ENCODE peak calls at places on chromosomes 11 and 22, in five cellular contexts. S is sigmoid colon, W is H1, I is stomach, C is SK-N-SH. K is an unnamed sample.

GRCh38 chr22:29524440-29525191 is 28.9 kb downstream of the THOC5 start:
- DNase-seq in S (no peak), W (peak), I (peak), C (peak), K (no peak)

GRCh38 chr11:1776331-1776851 is 12.7 kb upstream of the CTSD start:
- DNase-seq in S (peak), W (no peak), I (no peak), C (no peak), K (peak)

GRCh38 chr11:17724020-17724908 is 4.9 kb downstream of the MYOD1 start:
- DNase-seq in S (no peak), W (no peak), I (no peak), C (no peak), K (no peak)

GRCh38 chr22:29016067-29016938 is 45.3 kb downstream of the C22orf31 start:
- DNase-seq in S (no peak), W (no peak), I (no peak), C (no peak), K (no peak)

GRCh38 chr11:19320764-19321163 is 80.0 kb upstream of the E2F8 start:
- DNase-seq in S (no peak), W (no peak), I (no peak), C (no peak), K (no peak)

GRCh38 chr22:21707677-21708076 is 27.9 kb downstream of the YPEL1 start:
- DNase-seq in S (no peak), W (no peak), I (no peak), C (peak), K (no peak)

GRCh38 chr11:125108469-125108868 is 3.0 kb downstream of the TMEM218 start:
- DNase-seq in S (no peak), W (no peak), I (no peak), C (no peak), K (no peak)

GRCh38 chr22:47133263-47133662 is 370.8 kb downstream of the TBC1D22A start:
- DNase-seq in S (no peak), W (no peak), I (no peak), C (no peak), K (no peak)

GRCh38 chr11:125435461-125436238 is 60.4 kb downstream of the FEZ1 start:
- DNase-seq in S (no peak), W (no peak), I (no peak), C (no peak), K (no peak)

GRCh38 chr22:42680648-42681047 is 31.5 kb upstream of the CYB5R3 start:
- DNase-seq in S (no peak), W (no peak), I (no peak), C (no peak), K (no peak)
- TF ChIP-seq POLR2AphosphoS5 in S (peak), W (no peak), I (no peak), C (peak), K (no peak)

GRCh38 chr22:32636884-32637283 is 162.3 kb downstream of the FBXO7 start:
- DNase-seq in S (no peak), W (no peak), I (no peak), C (no peak), K (no peak)
- TF ChIP-seq CTCF in S (no peak), W (no peak), I (no peak), C (no peak), K (no peak)

GRCh38 chr22:44723801-44724200 is 21.8 kb downstream of the PRR5 start:
- DNase-seq in S (no peak), W (no peak), I (no peak), C (peak), K (no peak)

GRCh38 chr22:44722611-44723010 is 20.6 kb downstream of the PRR5 start:
- DNase-seq in S (no peak), W (no peak), I (no peak), C (peak), K (no peak)

GRCh38 chr22:44721206-44721605 is 19.2 kb downstream of the PRR5 start:
- DNase-seq in S (no peak), W (no peak), I (no peak), C (no peak), K (no peak)

GRCh38 chr22:44718418-44718817 is 16.4 kb downstream of the PRR5 start:
- DNase-seq in S (no peak), W (no peak), I (no peak), C (no peak), K (no peak)

GRCh38 chr22:44719586-44720368 is 17.8 kb downstream of the PRR5 start:
- DNase-seq in S (no peak), W (no peak), I (peak), C (peak), K (no peak)
- TF ChIP-seq POLR2AphosphoS5 in S (no peak), W (no peak), I (no peak), C (no peak), K (no peak)

GRCh38 chr11:121741954-121742361 is 289.2 kb upstream of the SORL1-AS1 start:
- DNase-seq in S (peak), W (no peak), I (no peak), C (peak), K (peak)
- TF ChIP-seq CTCF in S (no peak), W (no peak), I (no peak), C (no peak), K (no peak)

GRCh38 chr11:13668102-13668956 is at the start of gene FAR1:
- DNase-seq in S (peak), W (peak), I (peak), C (peak), K (peak)
- TF ChIP-seq POLR2AphosphoS5 in S (peak), W (no peak), I (peak), C (peak), K (no peak)

GRCh38 chr11:130773436-130773835 is 142.8 kb downstream of the SNX19 start:
- DNase-seq in S (no peak), W (no peak), I (no peak), C (no peak), K (no peak)

GRCh38 chr11:130771708-130772107 is 144.6 kb downstream of the SNX19 start:
- DNase-seq in S (no peak), W (no peak), I (no peak), C (no peak), K (no peak)

GRCh38 chr11:130766650-130767297 is 149.5 kb downstream of the SNX19 start:
- DNase-seq in S (no peak), W (no peak), I (no peak), C (no peak), K (no peak)

GRCh38 chr11:130772266-130773227 is 143.7 kb downstream of the SNX19 start:
- DNase-seq in S (no peak), W (no peak), I (peak), C (no peak), K (no peak)

DNA sequence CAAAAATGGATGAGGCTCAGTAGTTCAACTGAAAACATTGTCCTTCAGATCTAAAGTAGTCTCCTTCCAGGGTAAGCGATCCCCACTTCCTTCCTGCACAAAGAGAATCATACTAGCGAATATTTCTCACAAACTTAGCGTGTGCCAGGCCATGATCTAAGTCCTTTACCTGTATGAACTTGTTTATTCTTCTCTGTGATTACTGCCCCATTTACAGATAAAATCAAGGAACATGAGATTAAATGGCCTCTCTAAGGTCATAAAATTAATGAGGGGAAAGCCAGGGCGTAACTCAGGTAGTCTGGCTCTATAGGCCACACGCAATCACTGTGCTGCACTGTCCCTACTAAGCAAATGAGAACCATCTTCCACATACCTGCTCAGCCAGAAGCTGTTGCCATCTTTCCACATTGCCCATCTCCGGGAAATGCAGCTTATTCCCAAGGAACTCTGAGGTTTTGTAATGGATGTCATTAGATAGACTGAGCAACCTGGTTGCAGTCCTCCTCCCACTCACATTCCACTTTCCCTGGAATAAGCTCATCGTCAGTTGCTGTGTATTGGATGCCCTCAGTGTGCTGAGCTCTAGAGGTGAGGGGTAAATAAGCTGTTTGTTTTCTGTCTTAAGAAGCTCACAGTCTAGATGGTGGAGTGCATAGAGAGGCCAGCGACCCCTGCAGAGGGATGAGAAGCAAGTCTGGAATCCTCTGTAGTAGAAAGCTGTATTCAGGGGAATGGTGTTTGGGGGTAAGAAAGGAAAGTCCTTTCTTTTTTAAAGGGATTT is 146.3 kb downstream of the SNX19 start:
- DNase-seq in S (no peak), W (no peak), I (no peak), C (no peak), K (no peak)
- TF ChIP-seq CTCF in S (no peak), W (no peak), I (no peak), C (no peak), K (no peak)

GRCh38 chr11:26901162-26901561 is 92.8 kb upstream of the FIBIN start:
- DNase-seq in S (peak), W (no peak), I (no peak), C (no peak), K (no peak)
- TF ChIP-seq POLR2AphosphoS5 in S (peak), W (no peak), I (peak), C (no peak), K (no peak)